ENCODE peak calls at places on chromosomes 7 and 10, in six cellular contexts. S is upper lobe of left lung, X is IMR-90, H is astrocyte, I is brain microvascular endothelial cell, C is cardiac muscle cell. L is an unnamed sample.

GRCh38 chr7:155380221-155380861 is 77.6 kb upstream of the EN2 start:
- DNase-seq in S (peak; percentile 33), X (peak; percentile 54), H (peak; percentile 43), I (peak; percentile 49), C (peak; percentile 74), L (no peak)

GRCh38 chr10:77049896-77050295 is 587.7 kb downstream of the KCNMA1 start:
- DNase-seq in S (no peak), X (peak; percentile 55), H (peak; percentile 48), I (peak; percentile 47), C (peak; percentile 31), L (no peak)

GRCh38 chr7:1533569-1534329 is 3.2 kb downstream of the MAFK start:
- DNase-seq in S (peak; percentile 82), X (peak; percentile 95), H (peak; percentile 89), I (peak; percentile 92), C (peak; percentile 52), L (no peak)

GRCh38 chr10:94403034-94403822 is 887 bp downstream of the TBC1D12 start:
- DNase-seq in S (peak; percentile 92), X (peak; percentile 67), H (peak; percentile 67), I (peak; percentile 70), C (peak; percentile 77), L (no peak)

GRCh38 chr10:65861249-65861648 is 1064.6 kb upstream of the LRRTM3 start:
- DNase-seq in S (no peak), X (no peak), H (peak; percentile 0), I (peak; percentile 54), C (no peak), L (no peak)

GRCh38 chr10:73182568-73182967 is 14.6 kb downstream of the FAM149B1 start:
- DNase-seq in S (no peak), X (peak; percentile 64), H (peak; percentile 78), I (peak; percentile 77), C (peak; percentile 78), L (no peak)

GRCh38 chr7:4200546-4201094 is 481.5 kb upstream of the FOXK1 start:
- DNase-seq in S (no peak), X (no peak), H (no peak), I (no peak), C (no peak), L (no peak)

GRCh38 chr10:68192113-68192512 is 39.8 kb downstream of the ATOH7 start:
- DNase-seq in S (no peak), X (peak; percentile 56), H (peak; percentile 8), I (no peak), C (no peak), L (no peak)

GRCh38 chr7:132759482-132760240 is 183.4 kb upstream of the PLXNA4 start:
- DNase-seq in S (peak; percentile 40), X (no peak), H (no peak), I (no peak), C (no peak), L (no peak)

GRCh38 chr10:61354538-61354937 is 98.6 kb downstream of the TMEM26 start:
- DNase-seq in S (no peak), X (no peak), H (no peak), I (no peak), C (no peak), L (no peak)

GRCh38 chr7:13327669-13328068 is 640.2 kb downstream of the ARL4A start:
- DNase-seq in S (no peak), X (peak; percentile 1), H (peak; percentile 84), I (peak; percentile 80), C (peak; percentile 18), L (no peak)

GRCh38 chr7:31882187-31882586 is 188.0 kb downstream of the PDE1C start:
- DNase-seq in S (no peak), X (no peak), H (no peak), I (no peak), C (no peak), L (no peak)

GRCh38 chr10:23694921-23695824 is 256.3 kb downstream of the OTUD1 start:
- DNase-seq in S (peak; percentile 76), X (no peak), H (no peak), I (no peak), C (no peak), L (no peak)

GRCh38 chr10:7642612-7643011 is 24.2 kb downstream of the ITIH5 start:
- DNase-seq in S (no peak), X (no peak), H (no peak), I (no peak), C (no peak), L (no peak)

GRCh38 chr10:33743429-33743857 is 409.0 kb upstream of the NRP1 start:
- DNase-seq in S (no peak), X (no peak), H (no peak), I (no peak), C (no peak), L (no peak)

GRCh38 chr10:79274279-79275104 is 72.8 kb upstream of the PPIF start:
- DNase-seq in S (peak; percentile 84), X (no peak), H (peak; percentile 62), I (no peak), C (peak; percentile 46), L (peak; percentile 95)

GRCh38 chr10:43076876-43077420 is at the start of gene RET:
- DNase-seq in S (peak; percentile 88), X (no peak), H (no peak), I (no peak), C (no peak), L (no peak)

GRCh38 chr10:43074409-43074808 is 2.5 kb upstream of the RET start:
- DNase-seq in S (peak; percentile 53), X (no peak), H (no peak), I (no peak), C (no peak), L (no peak)

GRCh38 chr10:43076311-43076875 is 476 bp upstream of the RET start:
- DNase-seq in S (peak; percentile 73), X (no peak), H (no peak), I (no peak), C (no peak), L (no peak)

GRCh38 chr10:43074827-43075611 is 1.9 kb upstream of the RET start:
- DNase-seq in S (no peak), X (no peak), H (no peak), I (no peak), C (no peak), L (no peak)

GRCh38 chr10:43075612-43076003 is 1.3 kb upstream of the RET start:
- DNase-seq in S (peak; percentile 54), X (no peak), H (no peak), I (no peak), C (no peak), L (no peak)
- TF ChIP-seq CTCF in S (no peak), X (no peak), H (no peak), I (peak; percentile 46), C (peak; percentile 20), L (no peak)

GRCh38 chr10:14456218-14456869 is 125.6 kb upstream of the FRMD4A start:
- DNase-seq in S (no peak), X (no peak), H (no peak), I (no peak), C (no peak), L (no peak)

GRCh38 chr10:14453593-14453992 is 122.9 kb upstream of the FRMD4A start:
- DNase-seq in S (no peak), X (no peak), H (no peak), I (no peak), C (no peak), L (no peak)

GRCh38 chr10:14456870-14457266 is 126.1 kb upstream of the FRMD4A start:
- DNase-seq in S (no peak), X (no peak), H (no peak), I (no peak), C (no peak), L (no peak)

GRCh38 chr10:14451341-14451740 is 120.6 kb upstream of the FRMD4A start:
- DNase-seq in S (no peak), X (no peak), H (peak; percentile 62), I (peak; percentile 46), C (no peak), L (no peak)

GRCh38 chr10:14454629-14455028 is 123.9 kb upstream of the FRMD4A start:
- DNase-seq in S (no peak), X (no peak), H (no peak), I (no peak), C (no peak), L (no peak)
- TF ChIP-seq CTCF in S (no peak), X (no peak), H (no peak), I (no peak), C (no peak), L (no peak)

DNA sequence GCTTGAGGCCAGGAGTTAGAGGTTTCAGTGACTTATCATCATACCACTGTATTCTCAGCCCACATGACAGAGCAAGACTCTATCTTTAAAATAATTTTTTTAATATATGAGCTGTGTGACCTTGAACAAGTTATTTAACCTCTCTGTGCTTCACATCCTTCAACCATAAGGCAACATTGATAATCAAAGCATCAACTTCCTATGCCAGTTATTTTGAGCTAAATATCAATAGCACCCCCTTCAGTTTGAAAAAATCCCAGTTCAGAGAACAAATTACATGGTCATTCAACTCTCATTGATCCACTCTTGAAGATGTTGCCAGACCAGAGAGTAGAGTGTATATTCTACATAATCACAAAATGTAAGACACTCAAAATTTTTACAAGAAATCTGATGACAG is 53.0 kb downstream of the ASNS start:
- DNase-seq in S (no peak), X (no peak), H (no peak), I (no peak), C (no peak), L (no peak)
- TF ChIP-seq CTCF in S (no peak), X (no peak), H (no peak), I (no peak), C (no peak), L (no peak)

DNA sequence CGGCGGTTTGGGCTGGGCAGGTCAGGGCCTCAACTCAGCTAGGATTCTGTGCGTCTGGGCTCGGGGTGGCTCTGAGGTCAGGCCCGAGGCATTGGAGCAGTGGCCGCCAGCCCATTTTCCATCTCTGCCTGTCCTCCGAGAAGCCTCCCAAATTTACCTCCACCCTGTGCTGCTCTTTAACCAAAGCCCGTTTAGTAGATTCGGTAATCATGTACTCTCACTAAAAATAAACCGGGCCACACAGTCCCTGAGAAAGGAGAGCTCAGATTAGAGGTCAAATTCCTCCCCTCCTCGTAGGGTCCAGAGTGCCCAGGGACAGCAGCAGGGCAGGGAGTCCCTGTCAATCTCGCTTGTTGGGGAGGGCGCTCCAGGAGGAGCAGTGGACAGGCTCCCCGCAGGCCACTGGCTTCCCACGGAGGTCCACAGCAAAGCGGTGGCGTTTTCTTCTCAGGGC is 88.7 kb upstream of the CHST15 start:
- DNase-seq in S (no peak), X (no peak), H (no peak), I (no peak), C (no peak), L (no peak)
- TF ChIP-seq CTCF in S (no peak), X (no peak), H (no peak), I (no peak), C (no peak), L (no peak)